ENCODE peak calls at places on chromosome 13, in five cellular contexts. One of them, this sample, is unnamed.

GRCh38 chr13:52399708-52400107 is 6.3 kb downstream of the THSD1 start:
- DNase-seq in endothelial cell: no peak
- DNase-seq in T-helper 17 cell: no peak
- DNase-seq in left ventricle myocardium superior: no peak
- DNase-seq in effector memory CD8-positive, alpha-beta T cell: no peak
- DNase-seq in this sample: no peak

GRCh38 chr13:33554919-33555791 is 262.8 kb upstream of the RFC3 start:
- DNase-seq in effector memory CD8-positive, alpha-beta T cell: no peak
- DNase-seq in T-helper 17 cell: no peak
- DNase-seq in left ventricle myocardium superior: no peak
- DNase-seq in endothelial cell: no peak
- DNase-seq in this sample: no peak

GRCh38 chr13:43728411-43728810 is 58.4 kb downstream of the ENOX1 start:
- DNase-seq in left ventricle myocardium superior: no peak
- DNase-seq in effector memory CD8-positive, alpha-beta T cell: no peak
- DNase-seq in T-helper 17 cell: no peak
- DNase-seq in endothelial cell: no peak
- DNase-seq in this sample: no peak

GRCh38 chr13:41577437-41577836 is 120.1 kb downstream of the RGCC start:
- DNase-seq in left ventricle myocardium superior: peak; percentile 46
- DNase-seq in endothelial cell: no peak
- DNase-seq in effector memory CD8-positive, alpha-beta T cell: no peak
- DNase-seq in T-helper 17 cell: no peak
- DNase-seq in this sample: peak; percentile 73

GRCh38 chr13:97810152-97810551 is 143.3 kb upstream of the IPO5 start:
- DNase-seq in T-helper 17 cell: no peak
- DNase-seq in left ventricle myocardium superior: no peak
- DNase-seq in effector memory CD8-positive, alpha-beta T cell: no peak
- DNase-seq in endothelial cell: no peak
- DNase-seq in this sample: no peak

GRCh38 chr13:74629985-74630384 is 495.8 kb upstream of the KLF12 start:
- DNase-seq in left ventricle myocardium superior: no peak
- DNase-seq in effector memory CD8-positive, alpha-beta T cell: no peak
- DNase-seq in T-helper 17 cell: no peak
- DNase-seq in endothelial cell: no peak
- DNase-seq in this sample: peak; percentile 16

GRCh38 chr13:112908342-112908741 is 60.7 kb upstream of the MCF2L start:
- DNase-seq in T-helper 17 cell: no peak
- DNase-seq in effector memory CD8-positive, alpha-beta T cell: no peak
- DNase-seq in left ventricle myocardium superior: no peak
- DNase-seq in endothelial cell: no peak
- DNase-seq in this sample: no peak

GRCh38 chr13:25872871-25873607 is 178.8 kb downstream of the SHISA2 start:
- DNase-seq in endothelial cell: no peak
- DNase-seq in T-helper 17 cell: no peak
- DNase-seq in effector memory CD8-positive, alpha-beta T cell: no peak
- DNase-seq in left ventricle myocardium superior: no peak
- DNase-seq in this sample: no peak

GRCh38 chr13:64551755-64552154 is 2678.4 kb downstream of the PCDH9 start:
- DNase-seq in endothelial cell: no peak
- DNase-seq in T-helper 17 cell: no peak
- DNase-seq in left ventricle myocardium superior: no peak
- DNase-seq in effector memory CD8-positive, alpha-beta T cell: no peak
- DNase-seq in this sample: no peak

GRCh38 chr13:110226051-110226562 is 80.8 kb downstream of the COL4A1 start:
- DNase-seq in effector memory CD8-positive, alpha-beta T cell: no peak
- DNase-seq in left ventricle myocardium superior: no peak
- DNase-seq in T-helper 17 cell: no peak
- DNase-seq in endothelial cell: no peak
- DNase-seq in this sample: no peak

GRCh38 chr13:80877944-80878241 is 537.0 kb upstream of the SPRY2 start:
- DNase-seq in effector memory CD8-positive, alpha-beta T cell: no peak
- DNase-seq in T-helper 17 cell: no peak
- DNase-seq in endothelial cell: no peak
- DNase-seq in left ventricle myocardium superior: no peak
- DNase-seq in this sample: no peak

GRCh38 chr13:111938743-111939142 is 128.2 kb upstream of the SOX1 start:
- DNase-seq in T-helper 17 cell: no peak
- DNase-seq in left ventricle myocardium superior: no peak
- DNase-seq in effector memory CD8-positive, alpha-beta T cell: no peak
- DNase-seq in endothelial cell: no peak
- DNase-seq in this sample: no peak

GRCh38 chr13:78129850-78130249 is 211.2 kb upstream of the EDNRB start:
- DNase-seq in left ventricle myocardium superior: no peak
- DNase-seq in effector memory CD8-positive, alpha-beta T cell: no peak
- DNase-seq in endothelial cell: no peak
- DNase-seq in T-helper 17 cell: no peak
- DNase-seq in this sample: no peak

GRCh38 chr13:75691183-75691582 is 55.1 kb downstream of the LMO7 start:
- DNase-seq in T-helper 17 cell: no peak
- DNase-seq in left ventricle myocardium superior: no peak
- DNase-seq in effector memory CD8-positive, alpha-beta T cell: no peak
- DNase-seq in endothelial cell: no peak
- DNase-seq in this sample: no peak

This sample was measured in right cardiac atrium.